ENCODE peak calls at places on chromosomes 16 and 17, in four cellular contexts. One of them, this sample, is unnamed. For H3K36me3, the result is how much of the 10 kb centered on the place peaks cover.

GRCh38 chr16:10981697-10982216 is 37.4 kb downstream of the CLEC16A start:
- DNase-seq in fibroblast of lung: peak
- DNase-seq in tibial nerve: no peak
- DNase-seq in kidney: no peak
- DNase-seq in this sample: peak

GRCh38 chr17:57674894-57675293 is 70.2 kb downstream of the CCDC182 start:
- DNase-seq in fibroblast of lung: no peak
- DNase-seq in kidney: no peak
- DNase-seq in tibial nerve: no peak
- DNase-seq in this sample: no peak

GRCh38 chr16:87648236-87648635 is 45.9 kb downstream of the JPH3 start:
- DNase-seq in fibroblast of lung: no peak
- DNase-seq in kidney: no peak
- DNase-seq in tibial nerve: no peak
- DNase-seq in this sample: no peak

GRCh38 chr17:29076722-29077121 is 33.8 kb downstream of the PIPOX start:
- DNase-seq in fibroblast of lung: no peak
- DNase-seq in kidney: no peak
- DNase-seq in tibial nerve: no peak
- DNase-seq in this sample: no peak

GRCh38 chr16:84823484-84823883 is 3.7 kb downstream of the CRISPLD2 start:
- DNase-seq in kidney: no peak
- DNase-seq in fibroblast of lung: peak
- DNase-seq in tibial nerve: no peak
- DNase-seq in this sample: no peak

GRCh38 chr17:50956750-50957523 is 90.8 kb upstream of the TOB1 start:
- DNase-seq in fibroblast of lung: peak
- DNase-seq in tibial nerve: no peak
- DNase-seq in kidney: peak
- DNase-seq in this sample: peak

GRCh38 chr17:74755533-74755932 is 7.1 kb downstream of the NHERF1 start:
- DNase-seq in tibial nerve: no peak
- DNase-seq in fibroblast of lung: no peak
- DNase-seq in kidney: no peak
- DNase-seq in this sample: no peak

GRCh38 chr16:24309222-24309905 is 53.2 kb downstream of the CACNG3 start:
- DNase-seq in kidney: no peak
- DNase-seq in fibroblast of lung: peak
- DNase-seq in tibial nerve: no peak
- DNase-seq in this sample: peak

GRCh38 chr17:31509805-31510177 is 118.3 kb downstream of the RAB11FIP4 start:
- DNase-seq in kidney: no peak
- DNase-seq in tibial nerve: no peak
- DNase-seq in fibroblast of lung: no peak
- DNase-seq in this sample: no peak

GRCh38 chr17:15456486-15456885 is 10.9 kb downstream of the CDRT4 start:
- DNase-seq in tibial nerve: peak
- DNase-seq in fibroblast of lung: no peak
- DNase-seq in kidney: no peak
- DNase-seq in this sample: no peak

DNA sequence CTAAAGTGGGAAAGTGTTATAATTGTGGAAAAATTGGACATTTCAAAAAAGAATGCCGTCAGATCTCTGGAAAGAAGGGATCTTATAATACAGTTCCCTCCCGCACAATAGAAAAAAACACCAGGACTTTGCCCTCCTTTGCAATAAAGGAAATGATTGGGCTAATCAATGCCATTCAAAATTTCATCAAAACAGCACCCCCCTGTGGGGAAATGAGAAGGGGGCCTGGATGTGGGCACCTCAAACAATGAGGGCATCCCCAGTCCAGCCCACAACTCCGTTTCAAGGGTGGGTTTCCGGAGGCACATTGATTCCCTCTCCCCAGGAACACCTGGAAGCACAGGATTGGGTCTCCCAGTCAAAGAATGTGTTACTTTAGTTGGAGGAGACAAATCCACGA is 26.1 kb downstream of the CD300LG start:
- DNase-seq in tibial nerve: no peak
- DNase-seq in fibroblast of lung: no peak
- DNase-seq in kidney: no peak
- DNase-seq in this sample: no peak
- TF ChIP-seq CTCF in tibial nerve: no peak
- TF ChIP-seq CTCF in fibroblast of lung: no peak
- TF ChIP-seq CTCF in kidney: no peak
- TF ChIP-seq CTCF in this sample: no peak

GRCh38 chr16:68344252-68344651 is 33.4 kb downstream of the PRMT7 start:
- DNase-seq in tibial nerve: no peak
- DNase-seq in fibroblast of lung: no peak
- DNase-seq in kidney: peak
- DNase-seq in this sample: no peak
- H3K36me3 ChIP-seq in tibial nerve: under half
- H3K36me3 ChIP-seq in fibroblast of lung: under half
- H3K36me3 ChIP-seq in kidney: under half
- H3K36me3 ChIP-seq in this sample: under half

DNA sequence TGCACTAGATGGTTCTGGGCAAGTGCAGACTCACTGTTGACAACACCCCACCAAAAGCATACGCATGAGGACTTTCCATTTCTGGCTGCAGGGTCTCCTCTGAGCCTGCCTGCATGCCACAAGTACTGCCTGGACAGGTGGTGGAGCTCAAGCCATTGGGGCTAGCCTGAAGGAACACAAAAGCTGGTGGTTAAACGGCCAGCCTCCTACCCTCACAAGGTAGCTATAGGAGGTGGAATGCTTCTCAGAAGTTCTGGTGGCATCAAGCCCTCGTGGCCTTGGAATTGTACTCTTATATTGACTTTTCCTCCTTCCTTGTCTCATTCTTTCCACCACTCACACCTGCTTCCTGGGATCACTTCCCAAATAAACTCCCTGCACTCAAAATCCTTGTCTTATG is 56.6 kb upstream of the BCAR1 start:
- DNase-seq in fibroblast of lung: no peak
- DNase-seq in kidney: no peak
- DNase-seq in tibial nerve: no peak
- DNase-seq in this sample: no peak
- TF ChIP-seq CTCF in fibroblast of lung: no peak
- TF ChIP-seq CTCF in kidney: no peak
- TF ChIP-seq CTCF in tibial nerve: no peak
- TF ChIP-seq CTCF in this sample: no peak

GRCh38 chr16:81937305-81938038 is 73.8 kb downstream of the SDR42E1 start:
- DNase-seq in fibroblast of lung: no peak
- DNase-seq in tibial nerve: no peak
- DNase-seq in kidney: no peak
- DNase-seq in this sample: peak
- H3K36me3 ChIP-seq in fibroblast of lung: under half
- H3K36me3 ChIP-seq in tibial nerve: under half
- H3K36me3 ChIP-seq in kidney: under half
- H3K36me3 ChIP-seq in this sample: under half

DNA sequence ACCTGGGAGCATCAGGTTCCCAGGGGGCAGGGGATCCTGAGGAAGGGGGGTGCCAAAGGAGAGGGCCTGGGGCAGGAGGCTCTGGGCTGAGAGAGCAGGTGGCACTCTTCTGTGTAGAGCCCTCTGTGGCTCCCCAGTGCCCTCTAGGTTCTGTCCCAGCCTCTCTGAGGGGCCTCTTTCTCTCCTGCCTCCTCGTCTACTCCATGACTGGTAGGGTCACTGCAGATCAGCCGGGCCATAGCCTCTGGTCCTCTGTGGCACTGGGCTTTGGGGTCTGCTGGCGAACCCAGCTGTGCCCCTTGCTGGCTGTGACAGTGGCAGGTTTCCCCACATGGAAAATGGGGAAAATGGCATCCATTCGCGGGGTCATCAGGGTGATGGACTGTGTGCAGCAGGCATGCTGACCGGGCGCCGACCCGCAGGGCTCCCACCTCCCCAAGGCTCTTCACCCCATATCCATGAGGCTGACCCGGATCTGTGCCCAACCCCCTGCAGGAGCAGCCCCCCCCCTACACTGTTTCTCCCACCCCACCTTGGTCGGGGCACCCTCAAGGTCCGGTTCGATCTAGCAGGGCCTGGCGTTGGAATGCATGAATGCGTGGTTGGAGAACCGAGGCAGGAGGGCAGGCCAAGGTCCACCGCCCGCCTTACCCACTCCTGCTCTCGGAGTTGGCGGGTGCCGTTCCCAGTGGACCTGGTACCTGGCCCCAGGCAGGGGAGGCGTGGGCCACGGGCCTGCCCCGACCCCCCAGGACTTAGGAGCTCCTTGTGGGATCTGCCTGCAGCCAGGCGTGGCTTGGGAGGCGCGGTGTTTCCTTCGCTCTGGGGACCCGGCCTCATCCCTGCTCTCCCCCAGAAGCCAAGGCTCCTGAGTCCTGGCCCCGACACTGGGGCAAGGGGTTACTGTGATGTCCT is 6.5 kb downstream of the GLIS2 start:
- DNase-seq in fibroblast of lung: no peak
- DNase-seq in tibial nerve: no peak
- DNase-seq in kidney: peak
- DNase-seq in this sample: no peak
- TF ChIP-seq CTCF in fibroblast of lung: no peak
- TF ChIP-seq CTCF in tibial nerve: no peak
- TF ChIP-seq CTCF in kidney: no peak
- TF ChIP-seq CTCF in this sample: no peak